ENCODE peak calls at places on chromosome 19, in eight cellular contexts. One of them, this sample, is unnamed.
A peak's percentile ranks its signal among the peaks of the same experiment; 100 is the strongest.

GRCh38 chr19:4909172-4909896 is at the start of gene UHRF1:
- DNase-seq in heart left ventricle: no peak
- DNase-seq in kidney: no peak
- DNase-seq in PC-3: peak; percentile 77
- DNase-seq in GM12878: no peak
- DNase-seq in AG10803: no peak
- DNase-seq in CD4-positive, alpha-beta T cell: no peak
- DNase-seq in Calu3: peak; percentile 55
- DNase-seq in this sample: peak; percentile 71

GRCh38 chr19:1290699-1291651 is 5.3 kb downstream of the EFNA2 start:
- DNase-seq in heart left ventricle: no peak
- DNase-seq in kidney: peak; percentile 75
- DNase-seq in PC-3: no peak
- DNase-seq in GM12878: no peak
- DNase-seq in AG10803: no peak
- DNase-seq in CD4-positive, alpha-beta T cell: no peak
- DNase-seq in Calu3: peak; percentile 45
- DNase-seq in this sample: no peak

GRCh38 chr19:954672-955494 is 29.0 kb downstream of the ARID3A start:
- DNase-seq in heart left ventricle: no peak
- DNase-seq in kidney: no peak
- DNase-seq in PC-3: no peak
- DNase-seq in GM12878: peak; percentile 70
- DNase-seq in AG10803: no peak
- DNase-seq in CD4-positive, alpha-beta T cell: no peak
- DNase-seq in Calu3: no peak
- DNase-seq in this sample: peak; percentile 55

GRCh38 chr19:1847684-1848398 is 442 bp downstream of the REXO1 start:
- DNase-seq in heart left ventricle: peak; percentile 63
- DNase-seq in kidney: peak; percentile 85
- DNase-seq in PC-3: peak; percentile 25
- DNase-seq in GM12878: no peak
- DNase-seq in AG10803: peak; percentile 32
- DNase-seq in CD4-positive, alpha-beta T cell: no peak
- DNase-seq in Calu3: peak; percentile 55
- DNase-seq in this sample: peak; percentile 60

GRCh38 chr19:1206063-1206732 is 620 bp downstream of the STK11 start:
- DNase-seq in heart left ventricle: no peak
- DNase-seq in kidney: peak; percentile 81
- DNase-seq in PC-3: no peak
- DNase-seq in GM12878: no peak
- DNase-seq in AG10803: no peak
- DNase-seq in CD4-positive, alpha-beta T cell: no peak
- DNase-seq in Calu3: no peak
- DNase-seq in this sample: no peak

GRCh38 chr19:1000095-1000494 is at the start of gene GRIN3B:
- DNase-seq in heart left ventricle: peak; percentile 59
- DNase-seq in kidney: peak; percentile 86
- DNase-seq in PC-3: peak; percentile 75
- DNase-seq in GM12878: no peak
- DNase-seq in AG10803: peak; percentile 44
- DNase-seq in CD4-positive, alpha-beta T cell: peak; percentile 56
- DNase-seq in Calu3: peak; percentile 43
- DNase-seq in this sample: peak; percentile 75

GRCh38 chr19:55209430-55210119 is at the start of gene PTPRH:
- DNase-seq in heart left ventricle: no peak
- DNase-seq in kidney: peak; percentile 70
- DNase-seq in PC-3: peak; percentile 55
- DNase-seq in GM12878: no peak
- DNase-seq in AG10803: no peak
- DNase-seq in CD4-positive, alpha-beta T cell: no peak
- DNase-seq in Calu3: peak; percentile 80
- DNase-seq in this sample: no peak

GRCh38 chr19:3176715-3177501 is 1.7 kb upstream of the S1PR4 start:
- DNase-seq in heart left ventricle: no peak
- DNase-seq in kidney: peak; percentile 84
- DNase-seq in PC-3: peak; percentile 86
- DNase-seq in GM12878: no peak
- DNase-seq in AG10803: peak; percentile 63
- DNase-seq in CD4-positive, alpha-beta T cell: peak; percentile 72
- DNase-seq in Calu3: peak; percentile 69
- DNase-seq in this sample: no peak

GRCh38 chr19:58544591-58545285 is 874 bp downstream of the TRIM28 start:
- DNase-seq in heart left ventricle: peak; percentile 52
- DNase-seq in kidney: peak; percentile 86
- DNase-seq in PC-3: peak; percentile 55
- DNase-seq in GM12878: no peak
- DNase-seq in AG10803: peak; percentile 33
- DNase-seq in CD4-positive, alpha-beta T cell: peak; percentile 55
- DNase-seq in Calu3: peak; percentile 88
- DNase-seq in this sample: no peak

GRCh38 chr19:34662919-34663318 is 14.0 kb downstream of the SCGB2B2 start:
- DNase-seq in heart left ventricle: no peak
- DNase-seq in kidney: no peak
- DNase-seq in PC-3: peak; percentile 36
- DNase-seq in GM12878: no peak
- DNase-seq in AG10803: peak; percentile 13
- DNase-seq in CD4-positive, alpha-beta T cell: no peak
- DNase-seq in Calu3: peak; percentile 45
- DNase-seq in this sample: no peak

GRCh38 chr19:14030997-14031718 is 404 bp upstream of the IL27RA start:
- DNase-seq in heart left ventricle: no peak
- DNase-seq in kidney: no peak
- DNase-seq in PC-3: no peak
- DNase-seq in GM12878: no peak
- DNase-seq in AG10803: no peak
- DNase-seq in CD4-positive, alpha-beta T cell: peak; percentile 73
- DNase-seq in Calu3: no peak
- DNase-seq in this sample: no peak

GRCh38 chr19:7292352-7292949 is 1.8 kb downstream of the INSR start:
- DNase-seq in heart left ventricle: no peak
- DNase-seq in kidney: no peak
- DNase-seq in PC-3: no peak
- DNase-seq in GM12878: no peak
- DNase-seq in AG10803: no peak
- DNase-seq in CD4-positive, alpha-beta T cell: no peak
- DNase-seq in Calu3: no peak
- DNase-seq in this sample: no peak

GRCh38 chr19:16166417-16166816 is 6.9 kb downstream of the CIB3 start:
- DNase-seq in heart left ventricle: no peak
- DNase-seq in kidney: no peak
- DNase-seq in PC-3: no peak
- DNase-seq in GM12878: no peak
- DNase-seq in AG10803: no peak
- DNase-seq in CD4-positive, alpha-beta T cell: no peak
- DNase-seq in Calu3: no peak
- DNase-seq in this sample: no peak

GRCh38 chr19:18596752-18597157 is 8.2 kb downstream of the REX1BD start:
- DNase-seq in heart left ventricle: no peak
- DNase-seq in kidney: peak; percentile 85
- DNase-seq in PC-3: peak; percentile 61
- DNase-seq in GM12878: no peak
- DNase-seq in AG10803: peak; percentile 16
- DNase-seq in CD4-positive, alpha-beta T cell: no peak
- DNase-seq in Calu3: peak; percentile 38
- DNase-seq in this sample: peak; percentile 60

GRCh38 chr19:34145741-34146202 is 26.5 kb upstream of the LSM14A start:
- DNase-seq in heart left ventricle: no peak
- DNase-seq in kidney: no peak
- DNase-seq in PC-3: peak; percentile 64
- DNase-seq in GM12878: no peak
- DNase-seq in AG10803: peak; percentile 36
- DNase-seq in CD4-positive, alpha-beta T cell: peak; percentile 25
- DNase-seq in Calu3: peak; percentile 56
- DNase-seq in this sample: peak; percentile 70

GRCh38 chr19:13764821-13765394 is 586 bp downstream of the MRI1 start:
- DNase-seq in heart left ventricle: no peak
- DNase-seq in kidney: peak; percentile 83
- DNase-seq in PC-3: peak; percentile 23
- DNase-seq in GM12878: no peak
- DNase-seq in AG10803: no peak
- DNase-seq in CD4-positive, alpha-beta T cell: peak; percentile 26
- DNase-seq in Calu3: no peak
- DNase-seq in this sample: peak; percentile 44

GRCh38 chr19:13234518-13234917 is 84.3 kb downstream of the IER2 start:
- DNase-seq in heart left ventricle: no peak
- DNase-seq in kidney: no peak
- DNase-seq in PC-3: peak; percentile 71
- DNase-seq in GM12878: no peak
- DNase-seq in AG10803: peak; percentile 24
- DNase-seq in CD4-positive, alpha-beta T cell: peak; percentile 36
- DNase-seq in Calu3: peak; percentile 18
- DNase-seq in this sample: peak; percentile 64

GRCh38 chr19:1400281-1401137 is 833 bp downstream of the GAMT start:
- DNase-seq in heart left ventricle: peak; percentile 86
- DNase-seq in kidney: no peak
- DNase-seq in PC-3: no peak
- DNase-seq in GM12878: no peak
- DNase-seq in AG10803: peak; percentile 13
- DNase-seq in CD4-positive, alpha-beta T cell: no peak
- DNase-seq in Calu3: no peak
- DNase-seq in this sample: peak; percentile 64

GRCh38 chr19:12792048-12792852 is 964 bp downstream of the JUNB start:
- DNase-seq in heart left ventricle: peak; percentile 75
- DNase-seq in kidney: peak; percentile 94
- DNase-seq in PC-3: peak; percentile 79
- DNase-seq in GM12878: no peak
- DNase-seq in AG10803: peak; percentile 64
- DNase-seq in CD4-positive, alpha-beta T cell: peak; percentile 52
- DNase-seq in Calu3: peak; percentile 49
- DNase-seq in this sample: peak; percentile 70

GRCh38 chr19:45681391-45682015 is 10.2 kb downstream of the SNRPD2 start:
- DNase-seq in heart left ventricle: peak; percentile 86
- DNase-seq in kidney: peak; percentile 94
- DNase-seq in PC-3: peak; percentile 90
- DNase-seq in GM12878: no peak
- DNase-seq in AG10803: peak; percentile 76
- DNase-seq in CD4-positive, alpha-beta T cell: peak; percentile 79
- DNase-seq in Calu3: peak; percentile 96
- DNase-seq in this sample: peak; percentile 88

GRCh38 chr19:48445256-48445605 is 552 bp upstream of the GRWD1 start:
- DNase-seq in heart left ventricle: no peak
- DNase-seq in kidney: no peak
- DNase-seq in PC-3: peak; percentile 61
- DNase-seq in GM12878: no peak
- DNase-seq in AG10803: peak; percentile 94
- DNase-seq in CD4-positive, alpha-beta T cell: no peak
- DNase-seq in Calu3: peak; percentile 70
- DNase-seq in this sample: peak; percentile 73

GRCh38 chr19:3034845-3035541 is 5.9 kb upstream of the TLE2 start:
- DNase-seq in heart left ventricle: no peak
- DNase-seq in kidney: no peak
- DNase-seq in PC-3: no peak
- DNase-seq in GM12878: peak; percentile 1
- DNase-seq in AG10803: peak; percentile 61
- DNase-seq in CD4-positive, alpha-beta T cell: no peak
- DNase-seq in Calu3: no peak
- DNase-seq in this sample: no peak

GRCh38 chr19:3644351-3645066 is 17.9 kb upstream of the CACTIN start:
- DNase-seq in heart left ventricle: no peak
- DNase-seq in kidney: no peak
- DNase-seq in PC-3: no peak
- DNase-seq in GM12878: no peak
- DNase-seq in AG10803: peak; percentile 24
- DNase-seq in CD4-positive, alpha-beta T cell: no peak
- DNase-seq in Calu3: no peak
- DNase-seq in this sample: no peak

DNA sequence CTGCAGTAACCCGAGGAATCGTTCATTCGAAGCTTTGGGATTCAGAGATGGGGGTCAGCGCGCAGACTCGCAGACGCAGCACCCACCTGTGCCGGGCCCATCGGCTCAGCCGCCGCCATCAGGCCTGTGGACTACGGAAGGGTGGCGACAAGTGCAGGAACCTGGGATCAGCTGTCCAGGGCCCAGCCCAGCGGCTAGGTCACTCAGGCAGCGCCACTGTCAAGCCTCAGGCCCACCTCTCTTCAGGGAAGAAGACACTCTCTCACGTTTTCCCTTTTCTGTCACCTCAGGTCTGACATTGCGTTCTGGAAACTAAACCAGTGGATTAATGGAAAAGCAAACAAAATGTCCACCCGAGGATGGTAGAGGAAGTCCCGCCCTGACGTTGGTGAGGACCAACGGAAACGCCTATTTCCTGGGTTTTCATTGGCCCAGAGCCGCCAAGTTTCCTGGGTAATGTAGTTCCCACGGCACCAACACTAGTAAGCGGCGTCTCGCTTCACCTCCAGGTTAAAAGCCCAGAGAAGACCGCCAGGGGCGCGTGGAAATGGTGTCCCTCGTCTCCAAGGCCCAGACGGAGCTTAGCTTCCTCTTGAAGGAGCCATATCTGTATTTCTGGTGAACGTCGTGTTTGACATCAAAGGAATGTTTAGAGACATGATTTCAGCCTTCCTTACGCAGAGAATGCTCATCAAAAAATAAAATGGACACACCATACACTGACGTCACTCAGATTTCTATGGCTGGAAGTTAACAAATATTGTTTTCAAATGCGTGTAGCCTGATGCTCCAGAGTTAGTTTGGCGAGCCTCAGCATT is at the start of gene ZNF772:
- DNase-seq in heart left ventricle: peak; percentile 96
- DNase-seq in kidney: peak; percentile 93
- DNase-seq in PC-3: peak; percentile 97
- DNase-seq in GM12878: peak; percentile 73
- DNase-seq in AG10803: peak; percentile 92
- DNase-seq in CD4-positive, alpha-beta T cell: peak; percentile 88
- DNase-seq in Calu3: peak; percentile 92
- DNase-seq in this sample: peak; percentile 82
- TF ChIP-seq CTCF in heart left ventricle: peak; percentile 85
- TF ChIP-seq CTCF in kidney: peak; percentile 42
- TF ChIP-seq CTCF in PC-3: peak; percentile 78
- TF ChIP-seq CTCF in GM12878: peak; percentile 65
- TF ChIP-seq CTCF in AG10803: peak; percentile 68
- TF ChIP-seq CTCF in CD4-positive, alpha-beta T cell: peak; percentile 33
- TF ChIP-seq CTCF in Calu3: peak; percentile 78
- TF ChIP-seq CTCF in this sample: peak; percentile 53

GRCh38 chr19:39314016-39314728 is 6.5 kb downstream of the LRFN1 start:
- DNase-seq in heart left ventricle: no peak
- DNase-seq in kidney: peak; percentile 73
- DNase-seq in PC-3: no peak
- DNase-seq in GM12878: no peak
- DNase-seq in AG10803: no peak
- DNase-seq in CD4-positive, alpha-beta T cell: no peak
- DNase-seq in Calu3: no peak
- DNase-seq in this sample: no peak
- TF ChIP-seq CTCF in heart left ventricle: no peak
- TF ChIP-seq CTCF in kidney: no peak
- TF ChIP-seq CTCF in PC-3: no peak
- TF ChIP-seq CTCF in GM12878: no peak
- TF ChIP-seq CTCF in AG10803: no peak
- TF ChIP-seq CTCF in CD4-positive, alpha-beta T cell: no peak
- TF ChIP-seq CTCF in Calu3: no peak
- TF ChIP-seq CTCF in this sample: no peak

GRCh38 chr19:42075616-42076374 is at the start of gene ZNF574:
- DNase-seq in heart left ventricle: peak; percentile 99
- DNase-seq in kidney: peak; percentile 99
- DNase-seq in PC-3: peak; percentile 98
- DNase-seq in GM12878: peak; percentile 98
- DNase-seq in AG10803: peak; percentile 99
- DNase-seq in CD4-positive, alpha-beta T cell: peak; percentile 97
- DNase-seq in Calu3: peak; percentile 99
- DNase-seq in this sample: peak; percentile 99
- TF ChIP-seq CTCF in heart left ventricle: no peak
- TF ChIP-seq CTCF in kidney: no peak
- TF ChIP-seq CTCF in PC-3: no peak
- TF ChIP-seq CTCF in GM12878: no peak
- TF ChIP-seq CTCF in AG10803: no peak
- TF ChIP-seq CTCF in CD4-positive, alpha-beta T cell: no peak
- TF ChIP-seq CTCF in Calu3: no peak
- TF ChIP-seq CTCF in this sample: no peak

GRCh38 chr19:11227201-11227886 is 12.1 kb upstream of the ANGPTL8 start:
- DNase-seq in heart left ventricle: no peak
- DNase-seq in kidney: no peak
- DNase-seq in PC-3: peak; percentile 42
- DNase-seq in GM12878: no peak
- DNase-seq in AG10803: no peak
- DNase-seq in CD4-positive, alpha-beta T cell: no peak
- DNase-seq in Calu3: peak; percentile 19
- DNase-seq in this sample: peak; percentile 71
- TF ChIP-seq CTCF in heart left ventricle: peak; percentile 12
- TF ChIP-seq CTCF in kidney: no peak
- TF ChIP-seq CTCF in PC-3: peak; percentile 75
- TF ChIP-seq CTCF in GM12878: peak; percentile 24
- TF ChIP-seq CTCF in AG10803: no peak
- TF ChIP-seq CTCF in CD4-positive, alpha-beta T cell: no peak
- TF ChIP-seq CTCF in Calu3: no peak
- TF ChIP-seq CTCF in this sample: no peak